ENCODE peak calls at places on chromosomes 11 and 22, in nine cellular contexts. F is K562, G is GM23338, T is GM12892, Y is SK-N-SH, P is H1, M is GM12891, W is HCT116, B is endothelial cell of umbilical vein. R is an unnamed sample.

GRCh38 chr11:128934351-128934750 is 8.3 kb downstream of the TP53AIP1 start:
- DNase-seq in F (no peak), G (no peak), T (no peak), Y (no peak), P (no peak), M (no peak), W (no peak), B (no peak), R (no peak)

GRCh38 chr22:46815132-46815531 is 52.7 kb downstream of the TBC1D22A start:
- DNase-seq in F (no peak), G (no peak), T (no peak), Y (no peak), P (no peak), M (no peak), W (no peak), B (no peak), R (peak)

GRCh38 chr11:70788247-70789022 is 390.1 kb downstream of the CTTN start:
- DNase-seq in F (peak), G (no peak), T (no peak), Y (no peak), P (no peak), M (no peak), W (peak), B (peak), R (no peak)

GRCh38 chr22:35561796-35562526 is 21.3 kb downstream of the RASD2 start:
- DNase-seq in F (peak), G (peak), T (no peak), Y (no peak), P (no peak), M (no peak), W (peak), B (no peak), R (no peak)

GRCh38 chr11:105838668-105839403 is 183.2 kb downstream of the MSANTD4 start:
- DNase-seq in F (no peak), G (peak), T (no peak), Y (no peak), P (no peak), M (no peak), W (peak), B (no peak), R (no peak)

GRCh38 chr22:43633631-43634030 is 178.5 kb downstream of the EFCAB6 start:
- DNase-seq in F (no peak), G (no peak), T (no peak), Y (no peak), P (no peak), M (no peak), W (no peak), B (no peak), R (no peak)

GRCh38 chr11:57604289-57605010 is 7.0 kb downstream of the SERPING1 start:
- DNase-seq in F (no peak), G (peak), T (no peak), Y (no peak), P (no peak), M (no peak), W (no peak), B (no peak), R (no peak)

GRCh38 chr11:59186130-59186594 is 14.2 kb downstream of the DTX4 start:
- DNase-seq in F (peak), G (peak), T (peak), Y (peak), P (no peak), M (peak), W (peak), B (peak), R (peak)

GRCh38 chr11:126088999-126089398 is 26.3 kb upstream of the CDON start:
- DNase-seq in F (no peak), G (no peak), T (no peak), Y (no peak), P (no peak), M (no peak), W (no peak), B (no peak), R (no peak)

GRCh38 chr11:69055598-69056516 is 7.1 kb downstream of the TPCN2 start:
- DNase-seq in F (no peak), G (no peak), T (peak), Y (no peak), P (no peak), M (peak), W (no peak), B (no peak), R (peak)

GRCh38 chr11:75400110-75400865 is 970 bp downstream of the RPS3 start:
- DNase-seq in F (no peak), G (no peak), T (no peak), Y (no peak), P (no peak), M (no peak), W (no peak), B (peak), R (no peak)

GRCh38 chr11:93567406-93567819 is 24.2 kb upstream of the SMCO4 start:
- DNase-seq in F (no peak), G (no peak), T (no peak), Y (no peak), P (no peak), M (no peak), W (no peak), B (no peak), R (peak)

GRCh38 chr11:2151500-2152257 is 9.3 kb downstream of the INS start:
- DNase-seq in F (peak), G (peak), T (peak), Y (peak), P (no peak), M (peak), W (peak), B (peak), R (peak)

GRCh38 chr11:128593281-128593680 is 5.9 kb upstream of the ETS1 start:
- DNase-seq in F (no peak), G (peak), T (no peak), Y (no peak), P (no peak), M (no peak), W (no peak), B (no peak), R (no peak)

GRCh38 chr22:19890502-19891349 is 36.1 kb upstream of the GNB1L start:
- DNase-seq in F (no peak), G (no peak), T (no peak), Y (peak), P (no peak), M (no peak), W (no peak), B (peak), R (no peak)

GRCh38 chr22:22710719-22711531 is 66.5 kb downstream of the GGTLC2 start:
- DNase-seq in F (peak), G (peak), T (no peak), Y (peak), P (no peak), M (no peak), W (no peak), B (peak), R (peak)

GRCh38 chr11:64339754-64340408 is at the start of gene CCDC88B:
- DNase-seq in F (no peak), G (no peak), T (peak), Y (no peak), P (no peak), M (peak), W (no peak), B (no peak), R (peak)

GRCh38 chr11:65274734-65275682 is 13.2 kb downstream of the POLA2 start:
- DNase-seq in F (peak), G (peak), T (no peak), Y (peak), P (peak), M (no peak), W (peak), B (peak), R (peak)

GRCh38 chr11:127492025-127492424 is 491.5 kb upstream of the KIRREL3 start:
- DNase-seq in F (no peak), G (no peak), T (no peak), Y (no peak), P (no peak), M (no peak), W (no peak), B (no peak), R (no peak)

GRCh38 chr22:23837496-23837859 is 1.3 kb downstream of the DERL3 start:
- DNase-seq in F (no peak), G (no peak), T (no peak), Y (peak), P (no peak), M (no peak), W (no peak), B (no peak), R (no peak)

GRCh38 chr11:61297741-61298140 is 2.6 kb upstream of the VWCE start:
- DNase-seq in F (no peak), G (no peak), T (no peak), Y (no peak), P (no peak), M (no peak), W (no peak), B (peak), R (no peak)
- TF ChIP-seq POLR2AphosphoS5 in F (peak), G (no peak), T (no peak), Y (no peak), P (no peak), M (no peak), W (no peak), B (peak), R (no peak)

DNA sequence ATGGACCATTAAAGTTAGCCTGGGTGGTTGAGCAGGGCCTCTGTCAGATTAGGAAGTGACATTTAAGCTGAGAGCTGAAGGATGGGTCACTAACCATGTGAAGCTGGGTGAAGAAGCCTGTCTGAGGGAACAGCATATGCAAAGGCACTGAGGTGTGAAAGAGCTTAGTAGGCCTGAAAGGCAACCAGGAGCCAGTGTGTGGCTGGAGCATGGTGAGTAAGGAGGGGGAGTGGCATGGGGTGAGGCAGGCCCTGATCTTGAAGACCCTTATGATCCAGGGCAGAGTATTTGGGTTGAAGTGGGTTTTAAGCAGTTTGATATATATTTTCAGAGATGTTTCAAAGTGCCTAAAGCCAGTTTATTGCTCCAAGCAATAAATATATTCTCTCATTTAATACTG is 48.8 kb downstream of the PARVA start:
- DNase-seq in F (no peak), G (no peak), T (no peak), Y (no peak), P (no peak), M (no peak), W (no peak), B (no peak), R (no peak)
- TF ChIP-seq POLR2AphosphoS5 in F (no peak), G (no peak), T (no peak), Y (no peak), P (no peak), M (no peak), W (no peak), B (no peak), R (no peak)

DNA sequence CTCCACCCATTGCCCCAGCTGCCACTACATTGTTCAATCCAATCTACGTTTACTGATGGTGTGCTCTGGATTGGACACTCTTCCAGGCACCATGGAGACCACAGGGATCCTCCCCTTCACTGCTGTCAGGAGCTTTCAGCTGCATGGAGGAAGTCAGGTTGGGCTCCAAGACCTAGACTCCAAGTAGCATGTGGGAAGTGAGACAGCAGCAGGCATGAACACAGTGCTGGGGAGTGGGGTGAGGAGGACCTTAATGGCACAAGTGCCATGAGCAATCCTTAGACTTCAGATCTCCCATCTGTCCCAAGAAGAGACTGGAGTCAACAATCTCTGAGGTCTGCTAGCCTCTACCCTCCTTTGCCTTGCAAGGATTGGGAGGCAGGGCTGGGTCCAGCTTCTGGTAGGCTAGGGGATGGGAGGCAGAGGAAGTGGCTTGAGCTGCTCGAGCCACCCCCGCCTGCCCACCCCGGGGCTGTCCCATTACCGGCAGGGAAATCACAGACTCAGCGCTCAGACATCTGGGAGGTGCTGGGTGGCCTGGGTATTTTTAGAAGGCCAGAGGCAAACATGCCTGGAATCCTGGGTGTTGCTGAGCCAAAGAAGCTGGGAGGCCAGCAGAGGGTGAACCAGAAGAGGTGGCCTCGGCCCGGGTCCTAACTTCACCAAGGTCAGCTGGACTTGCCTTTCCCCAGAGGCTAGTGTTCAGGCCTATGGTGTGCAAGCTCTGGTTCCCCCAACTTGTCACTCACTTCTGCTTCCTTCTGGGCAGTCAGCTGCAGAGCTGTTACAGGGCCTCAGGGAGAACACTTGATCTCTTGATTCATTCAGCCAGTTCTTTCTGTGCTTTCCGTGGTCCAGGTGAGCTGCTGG is 15.3 kb upstream of the FCHSD2 start:
- DNase-seq in F (no peak), G (no peak), T (no peak), Y (peak), P (no peak), M (no peak), W (no peak), B (no peak), R (peak)
- TF ChIP-seq POLR2AphosphoS5 in F (no peak), G (no peak), T (peak), Y (no peak), P (no peak), M (peak), W (no peak), B (no peak), R (no peak)

GRCh38 chr11:14078941-14079522 is 116.5 kb downstream of the SPON1 start:
- DNase-seq in F (no peak), G (no peak), T (no peak), Y (no peak), P (no peak), M (no peak), W (no peak), B (peak), R (no peak)

GRCh38 chr11:14081541-14082211 is 119.2 kb downstream of the SPON1 start:
- DNase-seq in F (no peak), G (no peak), T (no peak), Y (no peak), P (no peak), M (no peak), W (no peak), B (peak), R (no peak)

DNA sequence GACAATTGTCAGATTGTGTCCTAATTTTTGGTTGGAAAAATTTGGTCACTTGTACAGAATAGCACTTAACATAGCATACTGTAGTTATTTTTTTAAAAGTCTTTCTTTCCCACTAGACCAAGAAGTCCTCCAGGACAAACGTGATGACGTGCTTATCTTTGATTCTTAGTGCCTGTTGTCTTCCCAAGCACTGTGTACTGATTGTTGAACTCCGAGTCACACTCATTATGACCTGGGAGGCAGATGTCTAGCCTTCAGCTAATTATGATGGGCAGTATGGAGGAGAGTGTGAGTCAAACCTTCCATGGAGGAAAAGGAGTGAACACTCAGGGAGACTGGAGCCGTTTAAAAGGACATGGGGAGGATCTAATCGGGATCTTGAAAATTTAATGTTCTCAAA is 119.8 kb downstream of the SPON1 start:
- DNase-seq in F (no peak), G (no peak), T (no peak), Y (no peak), P (no peak), M (no peak), W (no peak), B (no peak), R (no peak)
- TF ChIP-seq POLR2AphosphoS5 in F (no peak), G (no peak), T (no peak), Y (no peak), P (no peak), M (no peak), W (no peak), B (no peak), R (no peak)

GRCh38 chr11:405323-405975 is 9.3 kb downstream of the SIGIRR start:
- DNase-seq in F (no peak), G (no peak), T (no peak), Y (no peak), P (no peak), M (no peak), W (no peak), B (no peak), R (no peak)

GRCh38 chr11:405976-406795 is 8.6 kb downstream of the SIGIRR start:
- DNase-seq in F (no peak), G (no peak), T (no peak), Y (no peak), P (no peak), M (no peak), W (no peak), B (no peak), R (no peak)

GRCh38 chr11:407651-408080 is 7.1 kb downstream of the SIGIRR start:
- DNase-seq in F (no peak), G (no peak), T (no peak), Y (no peak), P (no peak), M (no peak), W (no peak), B (no peak), R (no peak)

GRCh38 chr11:408154-409007 is 6.4 kb downstream of the SIGIRR start:
- DNase-seq in F (no peak), G (no peak), T (no peak), Y (no peak), P (no peak), M (no peak), W (no peak), B (no peak), R (no peak)

GRCh38 chr11:406796-407650 is 7.8 kb downstream of the SIGIRR start:
- DNase-seq in F (peak), G (peak), T (peak), Y (peak), P (peak), M (peak), W (peak), B (peak), R (peak)
- TF ChIP-seq POLR2AphosphoS5 in F (no peak), G (peak), T (no peak), Y (no peak), P (no peak), M (no peak), W (peak), B (no peak), R (no peak)

DNA sequence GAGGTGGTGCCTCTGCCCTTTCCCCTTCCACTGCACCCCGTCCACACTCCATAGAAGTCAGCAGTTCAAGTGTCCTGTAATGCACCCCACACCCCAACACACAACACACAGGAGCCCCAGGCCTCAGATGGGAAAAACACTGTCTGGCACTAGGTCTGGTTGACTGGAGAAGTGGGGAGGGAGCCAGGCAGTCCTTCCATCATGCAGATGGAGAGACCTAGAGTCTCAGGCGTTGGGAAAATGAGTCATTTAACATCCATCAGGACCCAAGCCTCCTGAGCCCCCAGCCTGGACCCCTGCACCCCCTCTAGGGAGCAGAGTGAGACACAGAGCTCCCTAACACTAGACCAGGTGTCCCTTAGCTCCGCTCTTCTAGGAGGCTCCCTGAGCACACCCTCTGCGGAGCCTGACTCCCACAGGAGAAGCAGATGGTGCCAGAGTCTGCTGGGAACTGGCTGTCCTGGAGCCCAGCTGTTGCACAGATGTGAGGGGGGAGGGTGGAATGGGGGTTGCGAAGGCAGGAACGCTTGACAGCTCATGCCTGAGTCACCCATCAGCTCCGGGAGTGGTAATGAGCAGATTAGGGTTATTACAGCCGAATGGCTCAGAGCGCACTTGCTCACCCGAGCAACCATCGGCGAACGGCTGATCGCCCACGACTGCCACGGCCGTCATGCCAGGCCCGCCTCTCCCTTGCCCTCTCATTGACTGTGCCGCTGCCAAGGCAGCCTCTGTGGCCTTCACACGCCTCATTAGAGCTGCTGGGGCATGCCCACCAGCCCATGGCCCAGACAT is 22.1 kb upstream of the SYT7 start:
- DNase-seq in F (peak), G (no peak), T (no peak), Y (peak), P (no peak), M (no peak), W (peak), B (no peak), R (peak)
- TF ChIP-seq POLR2AphosphoS5 in F (peak), G (no peak), T (no peak), Y (peak), P (no peak), M (no peak), W (peak), B (no peak), R (peak)

GRCh38 chr11:19659529-19659928 is 53.1 kb upstream of the NAV2 start:
- DNase-seq in F (no peak), G (no peak), T (no peak), Y (no peak), P (no peak), M (no peak), W (no peak), B (no peak), R (no peak)
- TF ChIP-seq POLR2AphosphoS5 in F (no peak), G (no peak), T (no peak), Y (no peak), P (no peak), M (no peak), W (no peak), B (no peak), R (no peak)

DNA sequence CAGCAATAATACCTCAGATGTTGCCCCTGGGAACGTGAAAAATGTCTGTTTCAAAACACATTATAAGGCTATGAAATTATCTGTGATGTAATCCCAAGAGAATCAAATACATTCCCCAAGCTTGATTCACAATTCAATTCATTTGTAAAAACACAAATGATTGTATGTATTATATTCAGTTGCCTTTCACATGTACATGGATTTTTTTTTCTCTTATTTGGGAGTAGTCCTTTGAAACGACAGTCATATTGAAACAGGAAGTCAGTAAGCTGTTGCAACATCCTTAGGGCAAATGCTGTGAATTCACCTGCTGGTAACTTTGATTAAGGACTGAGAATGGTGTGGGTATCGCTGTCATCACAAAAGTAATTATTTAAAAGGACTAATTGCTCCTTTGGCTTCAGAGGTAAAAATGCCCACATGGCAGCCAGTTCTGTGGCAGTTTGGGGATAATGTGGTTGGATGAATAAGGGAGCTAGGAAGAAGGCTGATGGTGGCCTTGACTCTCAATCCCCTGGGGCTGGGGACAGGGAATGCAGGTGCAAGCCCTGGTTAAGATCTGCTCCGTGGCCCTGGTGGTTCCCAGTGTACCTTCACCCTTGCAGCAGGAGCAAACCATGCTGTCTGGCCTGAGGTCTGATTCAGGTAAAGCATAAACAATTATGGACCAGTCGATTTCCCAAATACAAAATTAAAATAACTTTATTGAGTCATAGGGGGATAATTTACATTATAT is 13.3 kb downstream of the EHF start:
- DNase-seq in F (no peak), G (no peak), T (no peak), Y (no peak), P (no peak), M (peak), W (no peak), B (no peak), R (no peak)
- TF ChIP-seq POLR2AphosphoS5 in F (no peak), G (no peak), T (no peak), Y (no peak), P (no peak), M (no peak), W (no peak), B (no peak), R (no peak)

GRCh38 chr11:3807856-3808845 is at the start of gene PGAP2:
- DNase-seq in F (peak), G (peak), T (peak), Y (peak), P (peak), M (peak), W (peak), B (peak), R (peak)
- TF ChIP-seq POLR2AphosphoS5 in F (no peak), G (peak), T (no peak), Y (no peak), P (no peak), M (no peak), W (peak), B (no peak), R (no peak)